ENCODE peak calls at places on chromosomes 5 and 9, in seven cellular contexts. I is frontal cortex, L is HEK293T, O is Caco-2, K is fibroblast of pulmonary artery, D is omental fat pad, R is substantia nigra. C is an unnamed sample.

GRCh38 chr5:35029333-35029732 is 18.4 kb downstream of the AGXT2 start:
- DNase-seq in D (no peak), L (no peak), I (no peak), K (peak; percentile 73), R (no peak), O (no peak), C (no peak)

GRCh38 chr5:73229271-73229670 is 56.3 kb downstream of the TMEM174 start:
- DNase-seq in O (no peak), K (no peak), I (no peak), R (no peak), D (no peak), L (no peak), C (no peak)

GRCh38 chr9:93326056-93326455 is 125.4 kb upstream of the FAM120A start:
- DNase-seq in I (no peak), O (no peak), D (no peak), R (no peak), K (no peak), L (no peak), C (no peak)

GRCh38 chr5:132495063-132495671 is 4.6 kb upstream of the IRF1 start:
- DNase-seq in D (no peak), L (no peak), R (no peak), I (no peak), K (no peak), O (no peak), C (no peak)

GRCh38 chr5:174272671-174273070 is 227.2 kb downstream of the NSG2 start:
- DNase-seq in R (no peak), D (no peak), I (no peak), O (no peak), L (no peak), K (no peak), C (no peak)

GRCh38 chr5:40052812-40053211 is 626.9 kb upstream of the PTGER4 start:
- DNase-seq in K (no peak), I (no peak), L (no peak), O (no peak), D (no peak), R (no peak), C (no peak)

GRCh38 chr5:60148356-60148755 is 254.8 kb upstream of the PDE4D start:
- DNase-seq in R (no peak), K (peak; percentile 15), I (no peak), D (no peak), L (no peak), O (no peak), C (no peak)

GRCh38 chr5:12316812-12317211 is 412.6 kb upstream of the CTNND2 start:
- DNase-seq in L (no peak), K (no peak), I (no peak), R (no peak), D (no peak), O (no peak), C (no peak)

GRCh38 chr5:72067682-72068470 is 39.4 kb upstream of the MAP1B start:
- DNase-seq in L (no peak), K (peak; percentile 75), I (no peak), R (no peak), O (no peak), D (no peak), C (peak; percentile 27)

GRCh38 chr5:113336975-113337374 is 97.8 kb downstream of the TSSK1B start:
- DNase-seq in R (no peak), I (no peak), O (no peak), L (peak; percentile 50), K (peak; percentile 90), D (no peak), C (no peak)

GRCh38 chr5:118996098-118996497 is 7.8 kb upstream of the DTWD2 start:
- DNase-seq in I (no peak), K (no peak), R (no peak), L (no peak), O (no peak), D (no peak), C (no peak)

GRCh38 chr5:67648201-67648671 is 451.6 kb upstream of the CD180 start:
- DNase-seq in O (no peak), I (no peak), R (no peak), L (no peak), D (no peak), K (peak; percentile 82), C (no peak)

GRCh38 chr5:124397290-124397689 is 349.1 kb downstream of the ZNF608 start:
- DNase-seq in R (no peak), D (no peak), K (no peak), L (no peak), O (no peak), I (no peak), C (no peak)

GRCh38 chr9:84993105-84993504 is 323.6 kb downstream of the NTRK2 start:
- DNase-seq in R (no peak), D (no peak), O (no peak), L (no peak), K (no peak), I (no peak), C (no peak)

GRCh38 chr5:31213676-31214638 is 20.5 kb downstream of the CDH6 start:
- DNase-seq in R (no peak), D (no peak), O (peak; percentile 77), I (no peak), L (no peak), K (no peak), C (no peak)

GRCh38 chr5:368162-369084 is 46.9 kb downstream of the AHRR start:
- DNase-seq in D (no peak), I (no peak), K (peak; percentile 72), O (peak; percentile 20), L (no peak), R (no peak), C (no peak)

GRCh38 chr9:10566853-10567252 is 45.9 kb downstream of the PTPRD start:
- DNase-seq in L (no peak), O (no peak), K (no peak), R (no peak), D (no peak), I (no peak), C (no peak)

GRCh38 chr9:131622536-131622935 is 77.2 kb downstream of the PRRT1B start:
- DNase-seq in O (no peak), R (no peak), I (no peak), D (no peak), K (no peak), L (no peak), C (no peak)

GRCh38 chr9:100167912-100168775 is 69.1 kb downstream of the INVS start:
- DNase-seq in D (no peak), I (no peak), R (no peak), L (no peak), O (no peak), K (peak; percentile 16), C (no peak)

GRCh38 chr5:69372394-69372793 is 2.8 kb downstream of the RAD17 start:
- DNase-seq in O (no peak), L (no peak), D (no peak), K (no peak), R (no peak), I (no peak), C (no peak)

GRCh38 chr5:133249593-133249992 is 197.8 kb downstream of the HSPA4 start:
- DNase-seq in K (no peak), L (no peak), R (no peak), O (no peak), D (no peak), I (no peak), C (no peak)

GRCh38 chr9:76642701-76643209 is 121.5 kb upstream of the PCA3 start:
- DNase-seq in D (no peak), K (no peak), L (no peak), R (no peak), O (no peak), I (no peak), C (no peak)

GRCh38 chr9:18749711-18750110 is 275.8 kb downstream of the ADAMTSL1 start:
- DNase-seq in O (no peak), D (no peak), L (no peak), R (no peak), I (no peak), K (no peak), C (no peak)

GRCh38 chr9:95874303-95874988 is 1.0 kb upstream of the ERCC6L2 start:
- DNase-seq in R (no peak), K (peak; percentile 15), D (no peak), L (no peak), O (no peak), I (no peak), C (no peak)

GRCh38 chr5:110973510-110973909 is 98.0 kb upstream of the TSLP start:
- DNase-seq in I (no peak), R (no peak), D (no peak), K (no peak), L (no peak), O (no peak), C (no peak)

GRCh38 chr9:131502781-131503625 is at the start of gene POMT1:
- DNase-seq in K (peak; percentile 82), D (peak; percentile 59), L (peak; percentile 97), I (peak; percentile 94), O (peak; percentile 90), R (peak; percentile 83), C (peak; percentile 94)

GRCh38 chr9:68640421-68641089 is 64.5 kb upstream of the PIP5K1B start:
- DNase-seq in O (no peak), D (no peak), R (no peak), L (no peak), I (no peak), K (no peak), C (no peak)

GRCh38 chr9:90905079-90905478 is 103.5 kb downstream of the SYK start:
- DNase-seq in R (no peak), O (no peak), K (no peak), D (no peak), L (no peak), I (no peak), C (no peak)

GRCh38 chr5:154359222-154359583 is 86.6 kb upstream of the SAP30L start:
- DNase-seq in L (peak; percentile 24), O (peak; percentile 51), K (no peak), D (no peak), R (no peak), I (no peak), C (no peak)

GRCh38 chr5:34889394-34889793 is 25.9 kb downstream of the RAD1 start:
- DNase-seq in I (no peak), O (no peak), D (no peak), L (no peak), R (no peak), K (no peak), C (no peak)

GRCh38 chr9:70403618-70404025 is 10.8 kb downstream of the KLF9 start:
- DNase-seq in R (no peak), I (no peak), K (no peak), L (no peak), O (no peak), D (no peak), C (no peak)

GRCh38 chr5:158699336-158699735 is 400.4 kb downstream of the EBF1 start:
- DNase-seq in O (no peak), K (no peak), L (no peak), D (no peak), I (no peak), R (no peak), C (no peak)

GRCh38 chr5:98581416-98581999 is 192.0 kb upstream of the RGMB start:
- DNase-seq in L (no peak), O (no peak), K (peak; percentile 50), D (no peak), I (no peak), R (no peak), C (no peak)

GRCh38 chr9:70177121-70177520 is 81.7 kb upstream of the SMC5 start:
- DNase-seq in D (no peak), R (no peak), O (no peak), I (no peak), K (peak; percentile 21), L (no peak), C (no peak)

GRCh38 chr5:141704782-141705297 is 22.8 kb upstream of the ARAP3 start:
- DNase-seq in D (no peak), K (no peak), I (no peak), R (no peak), O (no peak), L (no peak), C (no peak)

GRCh38 chr9:109894921-109895758 is 115.1 kb downstream of the PALM2AKAP2 start:
- DNase-seq in I (no peak), R (no peak), L (no peak), O (no peak), K (no peak), D (no peak), C (no peak)

GRCh38 chr9:4740373-4740622 is 704 bp downstream of the AK3 start:
- DNase-seq in K (peak; percentile 31), R (no peak), O (no peak), L (no peak), D (no peak), I (no peak), C (no peak)

GRCh38 chr5:86461169-86461956 is 156.4 kb upstream of the COX7C start:
- DNase-seq in O (no peak), L (no peak), R (no peak), D (no peak), I (no peak), K (peak; percentile 5), C (no peak)

C was measured in 8988T.